ENCODE peak calls at places on chromosome 13, in five cellular contexts. P is colonic mucosa; H is CD4-positive, CD25-positive, alpha-beta regulatory T cell; S is cardiac muscle cell; G is PC-9. K is an unnamed sample.

GRCh38 chr13:24083722-24084421 is 76.6 kb upstream of the SPATA13 start:
- DNase-seq in P (no peak), H (no peak), S (no peak), G (no peak), K (peak; percentile 74)

GRCh38 chr13:48531416-48532145 is 1.3 kb downstream of the RCBTB2 start:
- DNase-seq in P (peak; percentile 29), H (no peak), S (no peak), G (no peak), K (no peak)

GRCh38 chr13:84651288-84651687 is 769.0 kb upstream of the SLITRK1 start:
- DNase-seq in P (no peak), H (no peak), S (peak; percentile 90), G (no peak), K (no peak)

GRCh38 chr13:23723463-23723862 is 153.3 kb downstream of the TNFRSF19 start:
- DNase-seq in P (no peak), H (no peak), S (peak; percentile 53), G (no peak), K (no peak)

GRCh38 chr13:51803422-51804294 is at the start of gene DHRS12:
- DNase-seq in P (peak; percentile 94), H (peak; percentile 85), S (peak; percentile 87), G (peak; percentile 60), K (peak; percentile 64)

GRCh38 chr13:93004919-93005318 is 221.7 kb upstream of the GPC6 start:
- DNase-seq in P (no peak), H (no peak), S (peak; percentile 27), G (no peak), K (no peak)

GRCh38 chr13:101522607-101523006 is 70.1 kb downstream of the ITGBL1 start:
- DNase-seq in P (no peak), H (no peak), S (no peak), G (peak; percentile 9), K (no peak)

GRCh38 chr13:24097064-24097463 is 63.5 kb upstream of the SPATA13 start:
- DNase-seq in P (no peak), H (no peak), S (peak; percentile 51), G (peak; percentile 59), K (no peak)

GRCh38 chr13:79837741-79838450 is 356.9 kb downstream of the NDFIP2 start:
- DNase-seq in P (no peak), H (no peak), S (peak; percentile 20), G (peak; percentile 62), K (no peak)

GRCh38 chr13:44237276-44237767 is 136.3 kb upstream of the SERP2 start:
- DNase-seq in P (peak; percentile 35), H (no peak), S (peak; percentile 94), G (peak; percentile 58), K (no peak)

GRCh38 chr13:47117268-47117667 is 220.4 kb upstream of the HTR2A start:
- DNase-seq in P (no peak), H (no peak), S (peak; percentile 49), G (no peak), K (no peak)

GRCh38 chr13:102597029-102598015 is 536 bp downstream of the TPP2 start:
- DNase-seq in P (peak; percentile 39), H (peak; percentile 7), S (peak; percentile 31), G (no peak), K (peak; percentile 9)

GRCh38 chr13:94716016-94716415 is 3.7 kb upstream of the SOX21 start:
- DNase-seq in P (no peak), H (no peak), S (peak; percentile 22), G (no peak), K (no peak)

GRCh38 chr13:78700121-78700910 is 41.4 kb upstream of the OBI1 start:
- DNase-seq in P (no peak), H (no peak), S (peak; percentile 40), G (no peak), K (no peak)

GRCh38 chr13:73850104-73850898 is 283.9 kb downstream of the KLF12 start:
- DNase-seq in P (no peak), H (no peak), S (no peak), G (no peak), K (no peak)

GRCh38 chr13:73290844-73291243 is 232.0 kb downstream of the KLF5 start:
- DNase-seq in P (no peak), H (no peak), S (no peak), G (no peak), K (no peak)

GRCh38 chr13:21322304-21322965 is 136.7 kb downstream of the ZDHHC20 start:
- DNase-seq in P (no peak), H (no peak), S (no peak), G (no peak), K (no peak)

GRCh38 chr13:43434185-43434584 is 352.6 kb downstream of the ENOX1 start:
- DNase-seq in P (no peak), H (no peak), S (peak; percentile 3), G (no peak), K (no peak)

GRCh38 chr13:54210397-54211050 is 1181.9 kb downstream of the OLFM4 start:
- DNase-seq in P (no peak), H (no peak), S (no peak), G (peak; percentile 96), K (no peak)

GRCh38 chr13:114120486-114121430 is 11.7 kb downstream of the RASA3 start:
- DNase-seq in P (no peak), H (no peak), S (no peak), G (no peak), K (no peak)

GRCh38 chr13:73138276-73138950 is 79.6 kb downstream of the KLF5 start:
- DNase-seq in P (no peak), H (no peak), S (peak; percentile 47), G (peak; percentile 96), K (no peak)

GRCh38 chr13:20401958-20402856 is 123.5 kb downstream of the CRYL1 start:
- DNase-seq in P (no peak), H (no peak), S (peak; percentile 50), G (peak; percentile 91), K (no peak)

DNA sequence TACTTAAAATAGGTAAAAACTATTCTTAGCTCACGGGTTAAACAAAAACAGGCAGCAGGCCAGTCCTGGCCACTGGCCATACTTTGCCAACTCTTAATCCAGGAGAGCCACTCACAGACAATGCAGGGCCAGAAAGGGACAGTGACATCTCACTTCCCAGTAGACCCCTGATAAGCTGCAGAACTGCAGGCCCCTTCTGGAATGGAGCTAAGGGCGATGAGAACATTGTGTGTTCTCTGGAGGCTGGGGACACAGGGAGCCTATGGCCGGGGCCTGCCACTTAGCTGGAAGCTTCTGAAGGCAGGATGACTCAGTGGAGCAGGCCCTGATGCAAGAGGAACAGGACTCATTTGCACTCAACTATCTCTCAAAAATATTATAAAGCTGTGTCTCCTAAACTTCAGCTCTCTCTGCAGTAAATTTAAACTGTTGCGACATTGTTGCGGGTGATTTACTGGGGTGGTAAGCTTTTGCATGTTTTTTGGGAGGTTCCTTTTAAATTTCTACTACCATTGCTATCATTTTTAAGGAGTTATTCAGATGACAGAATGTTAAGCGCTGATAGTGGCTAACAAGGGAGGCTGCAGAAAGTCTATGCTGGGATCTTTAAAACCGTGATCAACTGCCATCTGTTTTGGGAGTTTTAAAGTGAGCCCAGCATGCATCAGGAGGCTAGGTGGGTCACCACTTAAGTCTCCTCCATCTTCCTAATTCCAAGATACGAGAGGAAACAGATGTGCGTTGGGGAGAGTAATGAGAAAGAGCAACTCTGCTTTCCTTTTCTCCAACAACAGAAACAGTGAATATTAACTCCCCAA is 33.2 kb upstream of the KATNAL1 start:
- DNase-seq in P (peak; percentile 34), H (no peak), S (peak; percentile 85), G (peak; percentile 66), K (no peak)
- H3K4me3 ChIP-seq in P (no peak overlapping the region), H (no peak overlapping the region), S (no peak overlapping the region), G (no peak overlapping the region), K (no peak overlapping the region)

DNA sequence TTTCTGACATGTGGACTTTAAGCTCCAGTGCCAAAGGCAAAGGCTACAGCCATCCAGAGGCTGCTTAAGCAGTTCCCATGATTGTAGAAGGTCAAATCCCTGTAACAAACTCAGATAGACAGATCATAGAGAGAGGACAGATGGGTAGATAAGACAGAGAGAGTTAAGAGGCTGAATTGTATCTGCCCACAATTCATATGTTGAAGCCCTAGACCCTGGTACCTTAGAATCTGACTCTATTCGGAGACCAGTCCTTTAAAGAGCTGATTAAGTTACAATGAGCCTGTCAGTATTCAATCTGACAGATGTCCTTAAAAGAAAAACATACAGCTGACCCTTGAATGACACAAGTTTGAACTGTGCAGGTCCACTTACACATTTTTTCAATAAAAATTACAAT is 115.2 kb downstream of the RAP2A start:
- DNase-seq in P (no peak), H (no peak), S (no peak), G (no peak), K (no peak)
- H3K27me3 ChIP-seq in P (no peaks in the 10 kb centered on the region), H (no peaks in the 10 kb centered on the region), S (no peaks in the 10 kb centered on the region), G (no peaks in the 10 kb centered on the region), K (no peaks in the 10 kb centered on the region)

GRCh38 chr13:41017744-41018582 is 1.2 kb downstream of the ELF1 start:
- DNase-seq in P (no peak), H (no peak), S (no peak), G (no peak), K (no peak)

GRCh38 chr13:41017153-41017552 is 2.0 kb downstream of the ELF1 start:
- DNase-seq in P (no peak), H (peak; percentile 15), S (no peak), G (no peak), K (no peak)

GRCh38 chr13:41013834-41014233 is 5.3 kb downstream of the ELF1 start:
- DNase-seq in P (no peak), H (no peak), S (no peak), G (no peak), K (no peak)

GRCh38 chr13:41018583-41018909 is 570 bp downstream of the ELF1 start:
- DNase-seq in P (no peak), H (no peak), S (no peak), G (no peak), K (no peak)

DNA sequence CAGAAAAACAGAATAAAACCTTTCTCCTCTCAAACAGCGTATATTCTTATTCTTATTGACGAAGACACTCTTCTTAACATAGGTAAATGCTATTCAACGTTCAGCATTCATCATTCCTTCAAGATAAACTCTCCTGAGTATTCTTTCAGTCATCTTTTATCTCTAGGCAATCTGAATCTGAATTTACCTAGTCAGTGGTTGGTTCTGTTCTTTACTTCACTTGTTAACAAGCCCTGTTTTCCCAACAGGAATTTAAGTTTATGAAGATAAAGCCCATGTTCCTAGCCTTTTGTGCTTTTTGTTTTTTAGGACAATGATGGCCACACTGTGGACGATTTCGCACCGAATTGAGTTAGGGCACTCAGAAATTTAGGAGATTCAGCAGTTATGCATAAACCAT is 3.2 kb downstream of the ELF1 start:
- DNase-seq in P (no peak), H (no peak), S (no peak), G (no peak), K (no peak)
- H3K4me3 ChIP-seq in P (peak overlapping the region; percentile 3), H (peak overlapping the region; percentile 80), S (no peak overlapping the region), G (no peak overlapping the region), K (no peak overlapping the region)

GRCh38 chr13:112928020-112928931 is 40.7 kb upstream of the MCF2L start:
- DNase-seq in P (no peak), H (no peak), S (peak; percentile 4), G (no peak), K (no peak)

GRCh38 chr13:112928958-112929777 is 39.8 kb upstream of the MCF2L start:
- DNase-seq in P (peak; percentile 70), H (no peak), S (peak; percentile 61), G (no peak), K (no peak)

GRCh38 chr13:112931028-112931934 is 37.7 kb upstream of the MCF2L start:
- DNase-seq in P (peak; percentile 66), H (no peak), S (peak; percentile 84), G (peak; percentile 56), K (no peak)

GRCh38 chr13:112930192-112930591 is 38.8 kb upstream of the MCF2L start:
- DNase-seq in P (no peak), H (no peak), S (no peak), G (no peak), K (no peak)

DNA sequence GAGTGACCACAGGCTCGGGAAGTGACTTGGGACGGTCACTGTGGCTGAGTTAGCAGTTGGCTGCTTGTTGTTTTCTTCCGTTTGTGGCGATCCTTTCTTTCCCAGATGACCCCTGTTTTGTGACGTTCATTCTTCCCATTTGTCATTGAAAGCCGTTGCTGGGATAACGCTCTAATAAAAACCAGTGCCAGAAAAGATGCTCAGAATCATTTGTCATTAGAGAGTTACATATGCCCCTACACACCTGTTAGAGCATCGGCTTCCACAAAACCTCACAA is 39.3 kb upstream of the MCF2L start:
- DNase-seq in P (no peak), H (no peak), S (no peak), G (no peak), K (no peak)
- H3K27me3 ChIP-seq in P (no peaks in the 10 kb centered on the region), H (peaks cover 15% of the 10 kb centered on the region), S (no peaks in the 10 kb centered on the region), G (peaks cover 57% of the 10 kb centered on the region), K (no peaks in the 10 kb centered on the region)